ENCODE peak calls at places on chromosomes 2 and 18, in four cellular contexts. V is stimulated activated CD4-positive, alpha-beta T cell treated with anti-CD3 and anti-CD28 coated beads, Interleukin-1b, Interleukin-23, amount 100 ng/mL, for 48 hours; C is HFF-Myc; D is adipocyte. S is an unnamed sample.

GRCh38 chr18:10410472-10411300 is 43.7 kb upstream of the APCDD1 start:
- DNase-seq in V (no peak), C (no peak), D (no peak), S (no peak)

GRCh38 chr2:18317017-18317416 is 243.4 kb downstream of the RDH14 start:
- DNase-seq in V (no peak), C (no peak), D (no peak), S (no peak)

GRCh38 chr2:134408386-134408785 is 154.5 kb downstream of the MGAT5 start:
- DNase-seq in V (no peak), C (no peak), D (no peak), S (no peak)

GRCh38 chr2:221671515-221671914 is 99.4 kb upstream of the EPHA4 start:
- DNase-seq in V (no peak), C (no peak), D (peak), S (no peak)

GRCh38 chr2:231000211-231000904 is 4.4 kb downstream of the SPATA3 start:
- DNase-seq in V (no peak), C (no peak), D (no peak), S (no peak)

GRCh38 chr2:119218478-119219064 is 5.1 kb upstream of the STEAP3 start:
- DNase-seq in V (no peak), C (peak), D (peak), S (peak)

GRCh38 chr18:14947482-14948162 is 199.7 kb downstream of the ANKRD30B start:
- DNase-seq in V (no peak), C (no peak), D (no peak), S (peak)

GRCh38 chr2:156704612-156705011 is 268.4 kb downstream of the GPD2 start:
- DNase-seq in V (no peak), C (no peak), D (no peak), S (no peak)

GRCh38 chr2:135785032-135785431 is 43.4 kb downstream of the UBXN4 start:
- DNase-seq in V (no peak), C (no peak), D (peak), S (no peak)

GRCh38 chr2:69764286-69765058 is 22.5 kb downstream of the ANXA4 start:
- DNase-seq in V (no peak), C (no peak), D (no peak), S (no peak)

GRCh38 chr2:191169456-191170300 is 18.9 kb upstream of the STAT4 start:
- DNase-seq in V (no peak), C (no peak), D (no peak), S (no peak)

GRCh38 chr2:23399674-23400261 is 14.8 kb downstream of the KLHL29 start:
- DNase-seq in V (no peak), C (no peak), D (no peak), S (no peak)

GRCh38 chr2:10668402-10669012 is 21.3 kb downstream of the NOL10 start:
- DNase-seq in V (no peak), C (peak), D (peak), S (peak)

GRCh38 chr18:5963267-5963666 is 67.9 kb upstream of the TMEM200C start:
- DNase-seq in V (no peak), C (no peak), D (no peak), S (no peak)

GRCh38 chr2:101467306-101467705 is 7.6 kb downstream of the RFX8 start:
- DNase-seq in V (no peak), C (no peak), D (no peak), S (no peak)

GRCh38 chr2:95012881-95013550 is 12.5 kb upstream of the MAL start:
- DNase-seq in V (no peak), C (no peak), D (no peak), S (no peak)

GRCh38 chr2:45790157-45790723 is 138.8 kb downstream of the PRKCE start:
- DNase-seq in V (no peak), C (no peak), D (no peak), S (no peak)

GRCh38 chr2:151569167-151569566 is 159.5 kb downstream of the RIF1 start:
- DNase-seq in V (no peak), C (no peak), D (no peak), S (peak)

GRCh38 chr2:174518397-174518796 is 31.6 kb upstream of the GPR155 start:
- DNase-seq in V (no peak), C (no peak), D (peak), S (no peak)

GRCh38 chr18:79877163-79878091 is 74.0 kb downstream of the SLC66A2 start:
- DNase-seq in V (no peak), C (no peak), D (no peak), S (peak)

GRCh38 chr2:18209934-18210639 is 331.6 kb downstream of the KCNS3 start:
- DNase-seq in V (no peak), C (no peak), D (peak), S (no peak)

GRCh38 chr2:41610501-41611242 is 437.1 kb upstream of the PKDCC start:
- DNase-seq in V (no peak), C (no peak), D (peak), S (peak)

GRCh38 chr2:40401896-40402295 is 50.0 kb downstream of the SLC8A1 start:
- DNase-seq in V (no peak), C (peak), D (peak), S (no peak)

GRCh38 chr2:9740382-9741040 is 102.8 kb upstream of the TAF1B start:
- DNase-seq in V (no peak), C (no peak), D (no peak), S (no peak)

GRCh38 chr18:42392416-42392815 is 437.4 kb downstream of the PIK3C3 start:
- DNase-seq in V (no peak), C (no peak), D (no peak), S (peak)

GRCh38 chr18:37538526-37539205 is 26.9 kb downstream of the CELF4 start:
- DNase-seq in V (no peak), C (no peak), D (no peak), S (peak)

GRCh38 chr2:171598713-171599319 is 76.5 kb downstream of the CYBRD1 start:
- DNase-seq in V (peak), C (peak), D (peak), S (peak)

GRCh38 chr2:8328189-8328588 is 353.7 kb upstream of the ID2 start:
- DNase-seq in V (no peak), C (no peak), D (no peak), S (no peak)

GRCh38 chr2:100974712-100975520 is 27.2 kb upstream of the RPL31 start:
- DNase-seq in V (no peak), C (no peak), D (no peak), S (no peak)

GRCh38 chr2:233419626-233420431 is 65.5 kb downstream of the DGKD start:
- DNase-seq in V (no peak), C (no peak), D (peak), S (peak)

GRCh38 chr2:9666306-9666705 is 35.5 kb upstream of the YWHAQ start:
- DNase-seq in V (no peak), C (no peak), D (peak), S (no peak)

GRCh38 chr2:20050712-20051517 is 513 bp downstream of the LAPTM4A start:
- DNase-seq in V (no peak), C (peak), D (peak), S (peak)

GRCh38 chr2:234395801-234396478 is 100.9 kb downstream of the ARL4C start:
- DNase-seq in V (no peak), C (no peak), D (no peak), S (peak)

GRCh38 chr2:121502246-121502645 is 28.4 kb upstream of the RNU4ATAC start:
- DNase-seq in V (no peak), C (no peak), D (peak), S (no peak)

GRCh38 chr18:49052891-49053644 is 102.3 kb upstream of the SMAD7 start:
- DNase-seq in V (no peak), C (peak), D (peak), S (no peak)

GRCh38 chr18:50276452-50276851 is 4.9 kb downstream of the MBD1 start:
- DNase-seq in V (no peak), C (no peak), D (no peak), S (no peak)